ENCODE peak calls at places on chromosomes 2 and 18, in eight cellular contexts. S is left ventricle myocardium inferior, G is GM12878, B is cardiac fibroblast, U is right atrium auricular region, P is tibial nerve, X is upper lobe of right lung, E is heart left ventricle. V is an unnamed sample.
A peak's percentile ranks its signal among the peaks of the same experiment; 100 is the strongest.

GRCh38 chr2:72133721-72134407 is 13.8 kb downstream of the CYP26B1 start:
- DNase-seq in X (no peak), U (no peak), E (no peak), B (no peak), P (no peak), G (no peak), S (no peak), V (no peak)

GRCh38 chr18:58687871-58688308 is 16.6 kb downstream of the MALT1 start:
- DNase-seq in S (no peak), E (no peak), G (peak; percentile 73), P (no peak), X (no peak), U (no peak), B (no peak), V (no peak)

GRCh38 chr2:56749152-56749752 is 565.5 kb downstream of the CCDC85A start:
- DNase-seq in S (no peak), B (peak; percentile 65), E (no peak), G (no peak), U (no peak), P (no peak), X (no peak), V (peak; percentile 21)

GRCh38 chr2:163662141-163662780 is 73.5 kb downstream of the FIGN start:
- DNase-seq in E (no peak), U (no peak), B (peak; percentile 37), S (no peak), G (no peak), X (no peak), P (no peak), V (no peak)

GRCh38 chr2:224576098-224576715 is 9.0 kb downstream of the CUL3 start:
- DNase-seq in U (no peak), G (peak; percentile 43), E (no peak), X (no peak), P (no peak), S (no peak), B (no peak), V (no peak)

GRCh38 chr2:216551234-216551633 is 52.6 kb downstream of the RPL37A start:
- DNase-seq in P (no peak), U (no peak), X (no peak), G (no peak), E (no peak), S (no peak), B (peak; percentile 64), V (no peak)

GRCh38 chr2:171957061-171957460 is 34.8 kb downstream of the HAT1 start:
- DNase-seq in S (no peak), X (no peak), B (no peak), G (no peak), E (no peak), U (no peak), P (no peak), V (no peak)

GRCh38 chr18:3919396-3920061 is 469.6 kb downstream of the TGIF1 start:
- DNase-seq in P (no peak), E (no peak), S (no peak), B (no peak), G (no peak), U (no peak), X (no peak), V (no peak)

GRCh38 chr2:224268441-224268840 is 133.5 kb downstream of the FAM124B start:
- DNase-seq in S (no peak), P (no peak), E (no peak), G (no peak), B (peak; percentile 94), X (no peak), U (no peak), V (peak; percentile 75)

GRCh38 chr2:122634261-122634660 is 878.8 kb downstream of the TSN start:
- DNase-seq in U (no peak), P (no peak), S (no peak), G (no peak), X (no peak), B (peak; percentile 90), E (no peak), V (peak; percentile 82)

GRCh38 chr2:102030855-102031527 is 39.2 kb downstream of the IL1R2 start:
- DNase-seq in E (no peak), S (no peak), X (no peak), G (no peak), P (no peak), U (no peak), B (no peak), V (no peak)

GRCh38 chr18:61995547-61996062 is 102.8 kb upstream of the RNF152 start:
- DNase-seq in B (no peak), E (no peak), U (no peak), S (no peak), X (no peak), P (no peak), G (no peak), V (no peak)

DNA sequence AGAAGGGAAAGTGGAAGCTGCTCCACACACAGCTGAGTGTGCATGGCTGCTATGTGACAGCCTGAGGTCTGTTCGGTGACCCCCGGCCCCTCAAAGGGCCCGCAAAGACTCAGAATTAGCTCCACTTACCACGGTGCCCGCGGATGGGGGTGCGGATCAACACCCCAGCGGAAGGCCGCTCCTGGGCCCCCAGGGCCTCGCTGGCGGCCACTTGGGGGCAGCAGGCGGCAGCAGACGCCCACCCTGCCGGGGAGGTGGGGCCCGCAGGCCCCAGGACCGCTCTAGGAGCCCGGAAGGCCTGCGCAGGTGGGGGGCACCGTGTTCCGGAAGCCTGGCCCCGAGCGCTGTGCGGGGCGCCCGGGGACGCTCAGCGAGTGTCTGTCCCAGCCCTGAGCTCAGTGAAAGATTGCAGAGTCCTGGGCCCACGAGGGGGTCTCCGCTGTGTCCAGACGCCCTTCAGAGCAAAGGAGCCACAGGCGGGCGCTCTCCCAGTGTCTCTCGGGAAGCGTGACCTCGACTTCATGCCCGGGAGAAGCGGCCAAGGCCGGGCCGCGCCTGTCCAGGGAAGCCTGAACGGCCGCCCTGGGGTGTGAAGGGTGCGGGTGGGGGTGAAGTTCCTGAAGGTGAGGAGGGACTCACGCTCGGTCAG is 118.6 kb downstream of the VAPA start:
- DNase-seq in P (no peak), U (no peak), S (no peak), X (no peak), E (peak; percentile 49), G (no peak), B (no peak), V (no peak)
- H3K4me3 ChIP-seq in P (peak overlapping the region; percentile 29), U (peak overlapping the region; percentile 36), S (peak overlapping the region; percentile 55), X (peak overlapping the region; percentile 23), E (peak overlapping the region; percentile 45), G (no peak overlapping the region), B (no peak overlapping the region), V (no peak overlapping the region)

GRCh38 chr2:954687-955000 is 4.0 kb downstream of the SNTG2 start:
- DNase-seq in P (no peak), E (no peak), X (no peak), U (no peak), B (no peak), G (no peak), S (no peak), V (no peak)
- TF ChIP-seq CTCF in P (no peak), E (no peak), X (no peak), U (peak; percentile 6), B (no peak), G (no peak), S (no peak), V (no peak)

GRCh38 chr18:13381907-13382682 is 163.5 kb downstream of the LDLRAD4 start:
- DNase-seq in U (peak; percentile 78), S (peak; percentile 70), G (no peak), P (peak; percentile 27), B (peak; percentile 78), X (peak; percentile 78), E (peak; percentile 82), V (no peak)
- H3K4me3 ChIP-seq in U (peak overlapping the region; percentile 30), S (peak overlapping the region; percentile 55), G (peak overlapping the region; percentile 15), P (peak overlapping the region; percentile 34), B (no peak overlapping the region), X (peak overlapping the region; percentile 42), E (peak overlapping the region; percentile 42), V (peak overlapping the region; percentile 12)

GRCh38 chr2:96866986-96867755 is 2.7 kb downstream of the SEMA4C start:
- DNase-seq in S (no peak), U (no peak), E (no peak), X (no peak), B (no peak), G (no peak), P (no peak), V (no peak)

GRCh38 chr2:96869824-96870630 is at the start of gene SEMA4C:
- DNase-seq in G (no peak), E (peak; percentile 77), S (peak; percentile 79), B (peak; percentile 53), X (peak; percentile 84), U (no peak), P (peak; percentile 49), V (no peak)

GRCh38 chr2:96867756-96868554 is 1.9 kb downstream of the SEMA4C start:
- DNase-seq in U (no peak), P (no peak), B (no peak), X (no peak), S (no peak), G (no peak), E (no peak), V (no peak)

GRCh38 chr2:96869281-96869823 is 528 bp downstream of the SEMA4C start:
- DNase-seq in E (peak; percentile 88), P (peak; percentile 73), S (peak; percentile 87), U (peak; percentile 84), G (no peak), X (peak; percentile 88), B (peak; percentile 91), V (no peak)

GRCh38 chr2:96868555-96869280 is 1.2 kb downstream of the SEMA4C start:
- DNase-seq in U (peak; percentile 92), X (peak; percentile 91), P (peak; percentile 85), G (peak; percentile 33), S (peak; percentile 89), E (peak; percentile 95), B (peak; percentile 97), V (peak; percentile 51)
- TF ChIP-seq CTCF in U (peak; percentile 84), X (peak; percentile 64), P (peak; percentile 76), G (peak; percentile 59), S (peak; percentile 76), E (peak; percentile 61), B (peak; percentile 25), V (peak; percentile 58)

DNA sequence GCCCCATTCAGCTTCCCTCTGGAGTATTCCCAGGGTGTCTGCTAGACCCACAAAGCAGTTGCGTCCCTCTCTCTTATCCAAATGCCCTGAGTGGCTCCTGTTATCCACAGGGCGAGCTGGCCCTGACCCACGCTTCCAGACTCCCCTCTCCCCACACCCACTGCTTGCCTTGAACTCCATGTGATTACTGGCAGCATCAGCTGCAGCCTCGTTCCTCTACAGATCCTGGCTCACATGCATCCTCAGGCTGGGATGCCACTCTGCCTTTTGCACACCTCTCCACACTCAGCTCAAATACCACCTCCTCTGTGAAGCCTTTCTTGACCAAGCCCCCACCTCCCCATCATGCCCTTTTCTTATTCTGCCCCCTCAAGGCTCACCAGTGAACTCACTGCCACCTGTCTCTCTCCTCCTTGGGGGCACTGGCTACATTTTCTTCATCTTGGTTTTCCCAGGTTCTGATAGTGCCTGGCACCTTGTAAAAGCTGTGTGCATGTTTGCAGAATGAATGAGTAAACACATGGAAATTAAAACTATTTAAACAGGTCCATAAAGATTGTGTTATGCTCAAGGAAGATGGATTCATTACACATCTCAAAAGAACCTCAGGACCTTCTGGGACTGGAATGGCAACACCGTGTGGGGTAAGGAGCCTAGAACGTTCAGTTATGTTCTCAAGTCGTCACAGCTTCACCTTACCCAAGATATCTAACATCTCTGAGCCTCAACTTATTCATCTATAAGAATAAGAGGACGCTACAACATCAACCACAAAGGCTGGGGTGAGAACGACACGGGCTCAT is 165.0 kb downstream of the BCL2 start:
- DNase-seq in E (no peak), S (no peak), X (no peak), B (no peak), U (no peak), P (no peak), G (no peak), V (no peak)
- H3K4me3 ChIP-seq in E (peak overlapping the region; percentile 46), S (no peak overlapping the region), X (no peak overlapping the region), B (no peak overlapping the region), U (no peak overlapping the region), P (peak overlapping the region; percentile 14), G (peak overlapping the region; percentile 76), V (no peak overlapping the region)

V was measured in AG04449.